ENCODE peak calls at places on chromosomes 13 and 19, in five cellular contexts. S is A549, L is GM04503, M is retinal pigment epithelial cell, J is dermis microvascular lymphatic vessel endothelial cell. O is an unnamed sample.

GRCh38 chr13:42883771-42884170 is 102.4 kb downstream of the FAM216B start:
- DNase-seq in S (no peak), M (no peak), L (peak), J (peak), O (peak)

GRCh38 chr19:10289167-10289835 is 451 bp upstream of the ICAM5 start:
- DNase-seq in M (no peak), S (no peak), L (no peak), J (peak), O (no peak)

GRCh38 chr19:28426110-28426901 is 786.6 kb downstream of the UQCRFS1 start:
- DNase-seq in L (no peak), S (no peak), M (no peak), J (no peak), O (no peak)

GRCh38 chr13:44853641-44854040 is 135.6 kb downstream of the NUFIP1 start:
- DNase-seq in S (peak), L (no peak), J (no peak), M (no peak), O (peak)

GRCh38 chr13:33353210-33353609 is 67.7 kb upstream of the STARD13 start:
- DNase-seq in L (no peak), J (peak), M (no peak), S (no peak), O (no peak)

GRCh38 chr19:4889034-4889825 is 13.5 kb downstream of the ARRDC5 start:
- DNase-seq in J (no peak), S (no peak), L (no peak), M (no peak), O (no peak)

GRCh38 chr19:44876930-44877530 is 14.0 kb upstream of the TOMM40 start:
- DNase-seq in M (no peak), J (no peak), L (no peak), S (no peak), O (no peak)

GRCh38 chr19:8194528-8195275 is 14.5 kb upstream of the CERS4 start:
- DNase-seq in M (no peak), J (no peak), L (no peak), S (no peak), O (no peak)

GRCh38 chr13:49214917-49215376 is 5.2 kb upstream of the MLNR start:
- DNase-seq in M (no peak), J (peak), L (no peak), S (no peak), O (no peak)

GRCh38 chr13:113751491-113751890 is 7.5 kb upstream of the TMEM255B start:
- DNase-seq in M (no peak), S (no peak), J (no peak), L (no peak), O (no peak)

GRCh38 chr13:55483626-55484158 is 1657.0 kb upstream of the PRR20A start:
- DNase-seq in J (no peak), S (no peak), L (no peak), M (no peak), O (no peak)

GRCh38 chr19:8305798-8306197 is 2.4 kb downstream of the CD320 start:
- DNase-seq in S (no peak), M (no peak), J (no peak), L (no peak), O (no peak)

GRCh38 chr13:42525035-42525504 is 48.9 kb upstream of the TNFSF11 start:
- DNase-seq in L (no peak), J (peak), S (no peak), M (no peak), O (peak)

GRCh38 chr13:113155982-113156655 is 2.3 kb upstream of the PROZ start:
- DNase-seq in L (no peak), M (no peak), S (no peak), J (no peak), O (no peak)

GRCh38 chr19:36460046-36460445 is 29.3 kb downstream of the ZNF566 start:
- DNase-seq in L (peak), S (no peak), M (no peak), J (no peak), O (no peak)

GRCh38 chr13:50576156-50576555 is 267.3 kb downstream of the DLEU7 start:
- DNase-seq in J (no peak), M (no peak), L (no peak), S (no peak), O (no peak)

GRCh38 chr13:102846261-102847015 is 606 bp downstream of the ERCC5 start:
- DNase-seq in S (peak), L (no peak), M (no peak), J (peak), O (peak)

GRCh38 chr19:44717603-44718002 is 18.7 kb downstream of the CEACAM16 start:
- DNase-seq in M (no peak), S (no peak), L (no peak), J (no peak), O (no peak)

GRCh38 chr19:1199531-1199930 is 6.0 kb upstream of the STK11 start:
- DNase-seq in L (no peak), J (no peak), S (no peak), M (no peak), O (no peak)

GRCh38 chr13:35789335-35790166 is 313.1 kb upstream of the MAB21L1 start:
- DNase-seq in M (no peak), L (no peak), S (peak), J (peak), O (peak)

GRCh38 chr19:4139614-4140236 is 13.7 kb upstream of the CREB3L3 start:
- DNase-seq in S (peak), M (no peak), J (peak), L (no peak), O (peak)

GRCh38 chr19:4742717-4743646 is 19.3 kb upstream of the DPP9 start:
- DNase-seq in S (no peak), J (no peak), M (no peak), L (no peak), O (no peak)

GRCh38 chr19:4866595-4867424 is 657 bp downstream of the PLIN3 start:
- DNase-seq in M (no peak), S (peak), L (no peak), J (peak), O (peak)

GRCh38 chr13:72530471-72530870 is 197.0 kb downstream of the MZT1 start:
- DNase-seq in S (no peak), J (no peak), L (no peak), M (peak), O (no peak)

GRCh38 chr13:93535256-93535655 is 308.6 kb downstream of the GPC6 start:
- DNase-seq in J (no peak), S (no peak), M (no peak), L (peak), O (no peak)

GRCh38 chr19:15935167-15935702 is 906 bp upstream of the CYP4F11 start:
- DNase-seq in L (no peak), S (peak), J (no peak), M (no peak), O (no peak)

GRCh38 chr19:963401-964022 is 20.6 kb upstream of the WDR18 start:
- DNase-seq in S (no peak), L (no peak), M (no peak), J (no peak), O (no peak)

GRCh38 chr19:50482886-50483285 is 6.2 kb upstream of the GARIN5A start:
- DNase-seq in J (no peak), S (no peak), M (no peak), L (no peak), O (no peak)

GRCh38 chr19:48203227-48203793 is 32.8 kb downstream of the ZSWIM9 start:
- DNase-seq in S (no peak), J (no peak), M (no peak), L (no peak), O (no peak)

GRCh38 chr19:28504727-28505126 is 708.2 kb downstream of the UQCRFS1 start:
- DNase-seq in L (no peak), J (no peak), M (no peak), S (no peak), O (no peak)

GRCh38 chr19:4570423-4570822 is 10.9 kb upstream of the SEMA6B start:
- DNase-seq in L (no peak), M (no peak), J (no peak), S (no peak), O (no peak)

O was measured in endothelial cell of umbilical vein.